ENCODE peak calls at places on chromosomes 2 and 18, in ten cellular contexts. B, Y, X, K, E, G, L, A, O and S are unnamed samples.

GRCh38 chr2:18949871-18950597 is 360.7 kb upstream of the NT5C1B start:
- DNase-seq in X (no peak), G (no peak), B (no peak), O (no peak), Y (no peak), K (no peak), L (no peak), E (no peak), A (no peak), S (no peak)

GRCh38 chr2:22497789-22498188 is 887.2 kb upstream of the KLHL29 start:
- DNase-seq in E (no peak), L (no peak), K (no peak), X (no peak), A (peak), O (no peak), G (no peak), Y (no peak), B (no peak), S (no peak)

GRCh38 chr2:41719756-41720155 is 328.1 kb upstream of the PKDCC start:
- DNase-seq in B (no peak), L (no peak), Y (no peak), X (no peak), O (no peak), A (no peak), G (no peak), K (peak), E (no peak), S (no peak)

GRCh38 chr2:126496493-126496892 is 159.5 kb upstream of the GYPC start:
- DNase-seq in K (no peak), X (no peak), E (no peak), O (no peak), B (no peak), Y (no peak), G (peak), A (no peak), L (no peak), S (no peak)

GRCh38 chr2:96763511-96764252 is 3.0 kb downstream of the CNNM4 start:
- DNase-seq in K (no peak), G (peak), A (peak), L (peak), O (no peak), Y (no peak), E (no peak), B (no peak), X (no peak), S (no peak)

GRCh38 chr2:19607400-19607799 is 249.0 kb upstream of the OSR1 start:
- DNase-seq in L (no peak), Y (no peak), B (no peak), G (no peak), X (no peak), A (no peak), K (no peak), E (no peak), O (no peak), S (no peak)

GRCh38 chr2:149094217-149095015 is 55.9 kb downstream of the LYPD6B start:
- DNase-seq in L (no peak), K (no peak), B (no peak), A (no peak), Y (no peak), E (no peak), O (no peak), X (no peak), G (no peak), S (no peak)

GRCh38 chr2:33005057-33005456 is 58.3 kb downstream of the LTBP1 start:
- DNase-seq in E (no peak), L (no peak), K (no peak), A (no peak), G (no peak), Y (no peak), B (no peak), X (no peak), O (no peak), S (no peak)

GRCh38 chr2:33316314-33316713 is 160.1 kb upstream of the RASGRP3 start:
- DNase-seq in A (no peak), L (no peak), E (no peak), G (no peak), K (no peak), O (no peak), Y (no peak), X (no peak), B (no peak), S (no peak)

GRCh38 chr2:154032220-154032619 is 160.5 kb downstream of the GALNT13 start:
- DNase-seq in G (no peak), L (no peak), A (no peak), O (no peak), X (no peak), E (no peak), K (no peak), Y (no peak), B (no peak), S (no peak)

GRCh38 chr2:25483584-25484266 is 142.0 kb upstream of the DNMT3A start:
- DNase-seq in Y (no peak), A (peak), L (no peak), E (no peak), B (no peak), O (no peak), K (no peak), X (no peak), G (no peak), S (peak)

GRCh38 chr2:46657042-46657504 is 177.7 kb downstream of the TMEM247 start:
- DNase-seq in Y (no peak), E (peak), G (peak), L (peak), A (peak), O (no peak), X (no peak), B (no peak), K (no peak), S (peak)

GRCh38 chr18:53489266-53489665 is 735.2 kb downstream of the MBD2 start:
- DNase-seq in K (no peak), A (no peak), Y (no peak), X (no peak), G (no peak), E (no peak), O (no peak), L (no peak), B (no peak), S (no peak)

GRCh38 chr2:68769586-68770270 is 35.1 kb downstream of the ARHGAP25 start:
- DNase-seq in G (no peak), O (no peak), E (no peak), L (no peak), K (no peak), B (no peak), X (no peak), Y (no peak), A (no peak), S (no peak)

GRCh38 chr2:112031916-112032582 is 23.0 kb upstream of the TMEM87B start:
- DNase-seq in X (no peak), B (no peak), L (no peak), E (no peak), G (no peak), A (peak), O (no peak), Y (no peak), K (no peak), S (no peak)

GRCh38 chr2:238945433-238946150 is 97.7 kb downstream of the TWIST2 start:
- DNase-seq in E (no peak), B (no peak), O (no peak), K (no peak), X (no peak), Y (no peak), A (peak), L (no peak), G (no peak), S (peak)

GRCh38 chr2:120993661-120994060 is 258.0 kb downstream of the GLI2 start:
- DNase-seq in B (no peak), A (no peak), L (no peak), X (no peak), Y (no peak), O (no peak), E (no peak), G (no peak), K (no peak), S (no peak)

GRCh38 chr2:26577442-26578433 is 63.4 kb downstream of the CIB4 start:
- DNase-seq in O (peak), K (peak), G (peak), X (peak), B (peak), A (peak), L (peak), Y (peak), E (peak), S (peak)

GRCh38 chr2:134141598-134142340 is 112.1 kb upstream of the MGAT5 start:
- DNase-seq in L (no peak), Y (no peak), E (no peak), X (no peak), G (no peak), A (no peak), K (no peak), B (no peak), O (no peak), S (no peak)

GRCh38 chr2:174121178-174121577 is 127.2 kb downstream of the OLA1 start:
- DNase-seq in X (no peak), L (no peak), O (no peak), A (no peak), B (no peak), E (no peak), G (no peak), K (peak), Y (no peak), S (no peak)

GRCh38 chr18:43278401-43278800 is 1.1 kb upstream of the SYT4 start:
- DNase-seq in A (no peak), X (no peak), E (no peak), Y (no peak), G (no peak), L (peak), K (peak), O (no peak), B (no peak), S (no peak)

GRCh38 chr2:23621616-23622015 is 236.6 kb downstream of the KLHL29 start:
- DNase-seq in K (no peak), L (no peak), G (no peak), E (no peak), A (no peak), B (no peak), O (no peak), X (no peak), Y (no peak), S (no peak)

GRCh38 chr18:13229021-13229671 is 10.6 kb downstream of the LDLRAD4 start:
- DNase-seq in O (no peak), X (no peak), A (no peak), G (no peak), K (no peak), Y (no peak), E (no peak), B (no peak), L (no peak), S (no peak)

GRCh38 chr2:70089946-70090523 is 2.8 kb downstream of the PCBP1 start:
- DNase-seq in Y (no peak), O (no peak), A (peak), G (no peak), K (peak), X (no peak), L (no peak), E (no peak), B (no peak), S (no peak)

GRCh38 chr2:38754049-38754448 is 2.9 kb upstream of the SRSF7 start:
- DNase-seq in A (no peak), K (no peak), O (no peak), Y (no peak), L (no peak), X (no peak), G (no peak), B (no peak), E (no peak), S (no peak)

GRCh38 chr2:12456293-12457151 is 260.2 kb upstream of the TRIB2 start:
- DNase-seq in B (peak), K (no peak), X (peak), Y (peak), A (peak), E (no peak), L (no peak), O (peak), G (peak), S (peak)

GRCh38 chr2:144659731-144660275 is 139.9 kb upstream of the ZEB2 start:
- DNase-seq in G (no peak), B (peak), O (no peak), K (no peak), Y (peak), E (no peak), A (peak), L (no peak), X (peak), S (no peak)

GRCh38 chr18:9629709-9630108 is 15.3 kb upstream of the PPP4R1 start:
- DNase-seq in B (no peak), L (no peak), G (no peak), O (no peak), A (no peak), Y (no peak), X (no peak), E (no peak), K (no peak), S (no peak)

GRCh38 chr2:191895195-191895594 is 48.3 kb upstream of the CAVIN2 start:
- DNase-seq in B (no peak), E (no peak), G (no peak), Y (no peak), K (no peak), A (no peak), L (no peak), X (no peak), O (no peak), S (no peak)

GRCh38 chr2:213036836-213037235 is 114.6 kb downstream of the IKZF2 start:
- DNase-seq in Y (no peak), X (no peak), L (no peak), G (no peak), E (no peak), K (no peak), O (no peak), B (no peak), A (no peak), S (no peak)

GRCh38 chr2:42116195-42117181 is 52.7 kb upstream of the EML4 start:
- DNase-seq in L (no peak), E (no peak), K (no peak), O (no peak), A (no peak), B (no peak), X (no peak), G (no peak), Y (no peak), S (no peak)

GRCh38 chr18:46293699-46294300 is 189.6 kb downstream of the HAUS1 start:
- DNase-seq in L (no peak), A (no peak), B (no peak), G (no peak), Y (no peak), K (no peak), E (no peak), X (no peak), O (no peak), S (no peak)